ENCODE peak calls at places on chromosomes 4 and X, in four cellular contexts. One of them, this sample, is unnamed.

GRCh38 chr4:99504804-99505502 is 5.9 kb upstream of the C4orf17 start:
- DNase-seq in activated naive CD4-positive, alpha-beta T cell: no peak
- DNase-seq in stimulated activated CD4-positive, alpha-beta T cell treated with anti-CD3 and anti-CD28 coated beads, TNF-alpha, amount 100 ng/mL, for 24 hours: no peak
- DNase-seq in fibroblast of lung: no peak
- DNase-seq in this sample: no peak

GRCh38 chrX:13266641-13267420 is 53.0 kb downstream of the ATXN3L start:
- DNase-seq in activated naive CD4-positive, alpha-beta T cell: no peak
- DNase-seq in stimulated activated CD4-positive, alpha-beta T cell treated with anti-CD3 and anti-CD28 coated beads, TNF-alpha, amount 100 ng/mL, for 24 hours: no peak
- DNase-seq in fibroblast of lung: peak
- DNase-seq in this sample: no peak

GRCh38 chr4:138869631-138870030 is 145.9 kb upstream of the NOCT start:
- DNase-seq in activated naive CD4-positive, alpha-beta T cell: no peak
- DNase-seq in stimulated activated CD4-positive, alpha-beta T cell treated with anti-CD3 and anti-CD28 coated beads, TNF-alpha, amount 100 ng/mL, for 24 hours: no peak
- DNase-seq in fibroblast of lung: no peak
- DNase-seq in this sample: no peak

GRCh38 chrX:104660092-104660491 is 94.1 kb downstream of the IL1RAPL2 start:
- DNase-seq in activated naive CD4-positive, alpha-beta T cell: no peak
- DNase-seq in stimulated activated CD4-positive, alpha-beta T cell treated with anti-CD3 and anti-CD28 coated beads, TNF-alpha, amount 100 ng/mL, for 24 hours: no peak
- DNase-seq in fibroblast of lung: no peak
- DNase-seq in this sample: no peak

GRCh38 chr4:166252487-166253402 is 379.7 kb downstream of the TLL1 start:
- DNase-seq in activated naive CD4-positive, alpha-beta T cell: no peak
- DNase-seq in stimulated activated CD4-positive, alpha-beta T cell treated with anti-CD3 and anti-CD28 coated beads, TNF-alpha, amount 100 ng/mL, for 24 hours: no peak
- DNase-seq in fibroblast of lung: peak
- DNase-seq in this sample: no peak

GRCh38 chr4:61064636-61065035 is 135.5 kb upstream of the ADGRL3 start:
- DNase-seq in activated naive CD4-positive, alpha-beta T cell: no peak
- DNase-seq in stimulated activated CD4-positive, alpha-beta T cell treated with anti-CD3 and anti-CD28 coated beads, TNF-alpha, amount 100 ng/mL, for 24 hours: no peak
- DNase-seq in fibroblast of lung: peak
- DNase-seq in this sample: no peak

GRCh38 chr4:122798101-122798500 is 28.5 kb upstream of the FGF2 start:
- DNase-seq in activated naive CD4-positive, alpha-beta T cell: no peak
- DNase-seq in stimulated activated CD4-positive, alpha-beta T cell treated with anti-CD3 and anti-CD28 coated beads, TNF-alpha, amount 100 ng/mL, for 24 hours: no peak
- DNase-seq in fibroblast of lung: peak
- DNase-seq in this sample: no peak

GRCh38 chrX:38262715-38263620 is 42.3 kb upstream of the SRPX start:
- DNase-seq in activated naive CD4-positive, alpha-beta T cell: no peak
- DNase-seq in stimulated activated CD4-positive, alpha-beta T cell treated with anti-CD3 and anti-CD28 coated beads, TNF-alpha, amount 100 ng/mL, for 24 hours: no peak
- DNase-seq in fibroblast of lung: peak
- DNase-seq in this sample: no peak

GRCh38 chr4:25749150-25749794 is 93.6 kb downstream of the SLC34A2 start:
- DNase-seq in activated naive CD4-positive, alpha-beta T cell: no peak
- DNase-seq in stimulated activated CD4-positive, alpha-beta T cell treated with anti-CD3 and anti-CD28 coated beads, TNF-alpha, amount 100 ng/mL, for 24 hours: no peak
- DNase-seq in fibroblast of lung: peak
- DNase-seq in this sample: no peak

GRCh38 chr4:38860788-38861424 is 4.3 kb upstream of the TLR6 start:
- DNase-seq in activated naive CD4-positive, alpha-beta T cell: no peak
- DNase-seq in stimulated activated CD4-positive, alpha-beta T cell treated with anti-CD3 and anti-CD28 coated beads, TNF-alpha, amount 100 ng/mL, for 24 hours: peak
- DNase-seq in fibroblast of lung: no peak
- DNase-seq in this sample: no peak

GRCh38 chr4:15469402-15470148 is at the start of gene CC2D2A:
- DNase-seq in activated naive CD4-positive, alpha-beta T cell: no peak
- DNase-seq in stimulated activated CD4-positive, alpha-beta T cell treated with anti-CD3 and anti-CD28 coated beads, TNF-alpha, amount 100 ng/mL, for 24 hours: no peak
- DNase-seq in fibroblast of lung: peak
- DNase-seq in this sample: no peak

GRCh38 chrX:26262121-26262523 is 46.2 kb downstream of the MAGEB5 start:
- DNase-seq in activated naive CD4-positive, alpha-beta T cell: no peak
- DNase-seq in stimulated activated CD4-positive, alpha-beta T cell treated with anti-CD3 and anti-CD28 coated beads, TNF-alpha, amount 100 ng/mL, for 24 hours: no peak
- DNase-seq in fibroblast of lung: peak
- DNase-seq in this sample: no peak

GRCh38 chrX:46257451-46257879 is 287.8 kb downstream of the ZNF674 start:
- DNase-seq in activated naive CD4-positive, alpha-beta T cell: no peak
- DNase-seq in stimulated activated CD4-positive, alpha-beta T cell treated with anti-CD3 and anti-CD28 coated beads, TNF-alpha, amount 100 ng/mL, for 24 hours: no peak
- DNase-seq in fibroblast of lung: no peak
- DNase-seq in this sample: no peak

GRCh38 chrX:153470411-153471363 is at the start of gene HAUS7:
- DNase-seq in activated naive CD4-positive, alpha-beta T cell: peak
- DNase-seq in stimulated activated CD4-positive, alpha-beta T cell treated with anti-CD3 and anti-CD28 coated beads, TNF-alpha, amount 100 ng/mL, for 24 hours: peak
- DNase-seq in fibroblast of lung: peak
- DNase-seq in this sample: peak

GRCh38 chrX:72368796-72369195 is 63.1 kb upstream of the CITED1 start:
- DNase-seq in activated naive CD4-positive, alpha-beta T cell: no peak
- DNase-seq in stimulated activated CD4-positive, alpha-beta T cell treated with anti-CD3 and anti-CD28 coated beads, TNF-alpha, amount 100 ng/mL, for 24 hours: no peak
- DNase-seq in fibroblast of lung: no peak
- DNase-seq in this sample: no peak

GRCh38 chrX:114924846-114925245 is 92.6 kb downstream of the IL13RA2 start:
- DNase-seq in activated naive CD4-positive, alpha-beta T cell: no peak
- DNase-seq in stimulated activated CD4-positive, alpha-beta T cell treated with anti-CD3 and anti-CD28 coated beads, TNF-alpha, amount 100 ng/mL, for 24 hours: no peak
- DNase-seq in fibroblast of lung: peak
- DNase-seq in this sample: no peak

GRCh38 chr4:67697860-67698655 is 2.9 kb downstream of the UBA6 start:
- DNase-seq in activated naive CD4-positive, alpha-beta T cell: no peak
- DNase-seq in stimulated activated CD4-positive, alpha-beta T cell treated with anti-CD3 and anti-CD28 coated beads, TNF-alpha, amount 100 ng/mL, for 24 hours: no peak
- DNase-seq in fibroblast of lung: no peak
- DNase-seq in this sample: no peak

GRCh38 chr4:57077550-57078311 is 32.5 kb downstream of the IGFBP7 start:
- DNase-seq in activated naive CD4-positive, alpha-beta T cell: no peak
- DNase-seq in stimulated activated CD4-positive, alpha-beta T cell treated with anti-CD3 and anti-CD28 coated beads, TNF-alpha, amount 100 ng/mL, for 24 hours: no peak
- DNase-seq in fibroblast of lung: peak
- DNase-seq in this sample: no peak

GRCh38 chrX:120372667-120373370 is 10.9 kb downstream of the ATP1B4 start:
- DNase-seq in activated naive CD4-positive, alpha-beta T cell: no peak
- DNase-seq in stimulated activated CD4-positive, alpha-beta T cell treated with anti-CD3 and anti-CD28 coated beads, TNF-alpha, amount 100 ng/mL, for 24 hours: no peak
- DNase-seq in fibroblast of lung: no peak
- DNase-seq in this sample: no peak

GRCh38 chr4:107131295-107131694 is 95.2 kb upstream of the DKK2 start:
- DNase-seq in activated naive CD4-positive, alpha-beta T cell: no peak
- DNase-seq in stimulated activated CD4-positive, alpha-beta T cell treated with anti-CD3 and anti-CD28 coated beads, TNF-alpha, amount 100 ng/mL, for 24 hours: no peak
- DNase-seq in fibroblast of lung: peak
- DNase-seq in this sample: no peak

GRCh38 chr4:150971901-150972300 is 43.2 kb downstream of the LRBA start:
- DNase-seq in activated naive CD4-positive, alpha-beta T cell: no peak
- DNase-seq in stimulated activated CD4-positive, alpha-beta T cell treated with anti-CD3 and anti-CD28 coated beads, TNF-alpha, amount 100 ng/mL, for 24 hours: no peak
- DNase-seq in fibroblast of lung: no peak
- DNase-seq in this sample: no peak